ENCODE peak calls at places on chromosomes 2 and 18, in five cellular contexts. One of them, this sample, is unnamed.

GRCh38 chr18:59357928-59358327 is 1.1 kb downstream of the LMAN1 start:
- DNase-seq in HepG2: peak; percentile 47
- DNase-seq in IMR-90: peak; percentile 92
- DNase-seq in K562: peak; percentile 61
- DNase-seq in GM12878: no peak
- DNase-seq in this sample: no peak

GRCh38 chr2:5538717-5539116 is 153.5 kb upstream of the SOX11 start:
- DNase-seq in K562: no peak
- DNase-seq in HepG2: no peak
- DNase-seq in GM12878: no peak
- DNase-seq in IMR-90: no peak
- DNase-seq in this sample: no peak

GRCh38 chr2:151720521-151720920 is 13.8 kb downstream of the NEB start:
- DNase-seq in GM12878: no peak
- DNase-seq in HepG2: no peak
- DNase-seq in K562: no peak
- DNase-seq in IMR-90: no peak
- DNase-seq in this sample: no peak

GRCh38 chr2:10205201-10205475 is 82.6 kb downstream of the RRM2 start:
- DNase-seq in IMR-90: no peak
- DNase-seq in K562: no peak
- DNase-seq in GM12878: no peak
- DNase-seq in HepG2: no peak
- DNase-seq in this sample: no peak

GRCh38 chr2:84970266-84970955 is 550 bp upstream of the KCMF1 start:
- DNase-seq in IMR-90: peak; percentile 36
- DNase-seq in GM12878: no peak
- DNase-seq in HepG2: no peak
- DNase-seq in K562: peak; percentile 62
- DNase-seq in this sample: peak; percentile 70

GRCh38 chr2:198905881-198906612 is 551.7 kb downstream of the SATB2 start:
- DNase-seq in K562: no peak
- DNase-seq in IMR-90: no peak
- DNase-seq in GM12878: peak; percentile 45
- DNase-seq in HepG2: no peak
- DNase-seq in this sample: no peak

GRCh38 chr2:26224095-26224494 is 20.3 kb downstream of the HADHA start:
- DNase-seq in IMR-90: no peak
- DNase-seq in GM12878: no peak
- DNase-seq in HepG2: no peak
- DNase-seq in K562: no peak
- DNase-seq in this sample: no peak

GRCh38 chr18:2223394-2223793 is 347.9 kb downstream of the METTL4 start:
- DNase-seq in K562: no peak
- DNase-seq in IMR-90: no peak
- DNase-seq in HepG2: no peak
- DNase-seq in GM12878: no peak
- DNase-seq in this sample: no peak

GRCh38 chr2:216665717-216666116 is 29.6 kb downstream of the IGFBP5 start:
- DNase-seq in GM12878: no peak
- DNase-seq in HepG2: peak; percentile 50
- DNase-seq in K562: no peak
- DNase-seq in IMR-90: no peak
- DNase-seq in this sample: no peak

GRCh38 chr18:57434177-57434535 is 1.0 kb upstream of the ONECUT2 start:
- DNase-seq in HepG2: no peak
- DNase-seq in K562: no peak
- DNase-seq in GM12878: no peak
- DNase-seq in IMR-90: no peak
- DNase-seq in this sample: no peak

GRCh38 chr2:75002007-75002406 is 43.6 kb downstream of the POLE4 start:
- DNase-seq in K562: no peak
- DNase-seq in GM12878: no peak
- DNase-seq in HepG2: peak; percentile 28
- DNase-seq in IMR-90: peak; percentile 75
- DNase-seq in this sample: no peak

GRCh38 chr2:18262601-18263000 is 297.9 kb downstream of the RDH14 start:
- DNase-seq in K562: no peak
- DNase-seq in HepG2: no peak
- DNase-seq in GM12878: no peak
- DNase-seq in IMR-90: peak; percentile 45
- DNase-seq in this sample: no peak

GRCh38 chr18:8562065-8562464 is 47.2 kb upstream of the RAB12 start:
- DNase-seq in GM12878: no peak
- DNase-seq in K562: no peak
- DNase-seq in IMR-90: no peak
- DNase-seq in HepG2: no peak
- DNase-seq in this sample: no peak

GRCh38 chr2:7269244-7269643 is 352.0 kb downstream of the RNF144A start:
- DNase-seq in HepG2: no peak
- DNase-seq in K562: no peak
- DNase-seq in GM12878: no peak
- DNase-seq in IMR-90: no peak
- DNase-seq in this sample: no peak

GRCh38 chr18:79439201-79440023 is 43.7 kb downstream of the NFATC1 start:
- DNase-seq in GM12878: no peak
- DNase-seq in IMR-90: peak; percentile 6
- DNase-seq in HepG2: no peak
- DNase-seq in K562: peak; percentile 40
- DNase-seq in this sample: no peak

GRCh38 chr2:237122214-237122666 is 36.6 kb downstream of the COPS8 start:
- DNase-seq in GM12878: no peak
- DNase-seq in IMR-90: peak; percentile 87
- DNase-seq in K562: peak; percentile 41
- DNase-seq in HepG2: peak; percentile 54
- DNase-seq in this sample: peak; percentile 80

GRCh38 chr2:168661404-168661869 is 141.0 kb upstream of the NOSTRIN start:
- DNase-seq in IMR-90: no peak
- DNase-seq in GM12878: no peak
- DNase-seq in K562: no peak
- DNase-seq in HepG2: no peak
- DNase-seq in this sample: no peak

GRCh38 chr2:36360063-36360462 is 4.5 kb downstream of the CRIM1 start:
- DNase-seq in IMR-90: no peak
- DNase-seq in GM12878: no peak
- DNase-seq in HepG2: no peak
- DNase-seq in K562: no peak
- DNase-seq in this sample: no peak

GRCh38 chr2:28359222-28360065 is 33.2 kb upstream of the FOSL2 start:
- DNase-seq in IMR-90: peak; percentile 66
- DNase-seq in GM12878: peak; percentile 57
- DNase-seq in HepG2: peak; percentile 69
- DNase-seq in K562: peak; percentile 90
- DNase-seq in this sample: no peak

GRCh38 chr2:10398496-10398895 is 49.6 kb downstream of the ODC1 start:
- DNase-seq in K562: no peak
- DNase-seq in IMR-90: no peak
- DNase-seq in HepG2: no peak
- DNase-seq in GM12878: no peak
- DNase-seq in this sample: no peak

GRCh38 chr2:106575955-106576354 is 88.8 kb downstream of the CD8B2 start:
- DNase-seq in GM12878: no peak
- DNase-seq in HepG2: no peak
- DNase-seq in IMR-90: peak; percentile 56
- DNase-seq in K562: no peak
- DNase-seq in this sample: no peak

GRCh38 chr18:61949946-61950345 is 57.1 kb upstream of the RNF152 start:
- DNase-seq in K562: no peak
- DNase-seq in GM12878: no peak
- DNase-seq in HepG2: no peak
- DNase-seq in IMR-90: peak; percentile 74
- DNase-seq in this sample: no peak

GRCh38 chr2:162086904-162087303 is 12.9 kb upstream of the DPP4 start:
- DNase-seq in IMR-90: no peak
- DNase-seq in GM12878: no peak
- DNase-seq in HepG2: no peak
- DNase-seq in K562: no peak
- DNase-seq in this sample: no peak

GRCh38 chr2:177257471-177257870 is 7.1 kb downstream of the NFE2L2 start:
- DNase-seq in K562: peak; percentile 59
- DNase-seq in GM12878: no peak
- DNase-seq in IMR-90: no peak
- DNase-seq in HepG2: no peak
- DNase-seq in this sample: no peak

GRCh38 chr2:36356199-36356989 is 816 bp downstream of the CRIM1 start:
- DNase-seq in K562: no peak
- DNase-seq in HepG2: no peak
- DNase-seq in IMR-90: peak; percentile 34
- DNase-seq in GM12878: no peak
- DNase-seq in this sample: no peak

GRCh38 chr2:55887906-55888625 is 35.5 kb downstream of the EFEMP1 start:
- DNase-seq in K562: no peak
- DNase-seq in GM12878: no peak
- DNase-seq in IMR-90: peak; percentile 94
- DNase-seq in HepG2: no peak
- DNase-seq in this sample: peak; percentile 41

GRCh38 chr18:32321826-32322225 is 132.0 kb downstream of the MEP1B start:
- DNase-seq in IMR-90: no peak
- DNase-seq in GM12878: no peak
- DNase-seq in HepG2: no peak
- DNase-seq in K562: no peak
- DNase-seq in this sample: no peak

GRCh38 chr18:32315881-32316280 is 126.0 kb downstream of the MEP1B start:
- DNase-seq in HepG2: no peak
- DNase-seq in GM12878: no peak
- DNase-seq in K562: no peak
- DNase-seq in IMR-90: peak; percentile 74
- DNase-seq in this sample: no peak

GRCh38 chr18:32319084-32319483 is 129.2 kb downstream of the MEP1B start:
- DNase-seq in K562: no peak
- DNase-seq in IMR-90: no peak
- DNase-seq in HepG2: peak; percentile 53
- DNase-seq in GM12878: no peak
- DNase-seq in this sample: no peak

GRCh38 chr18:32317651-32318050 is 127.8 kb downstream of the MEP1B start:
- DNase-seq in HepG2: no peak
- DNase-seq in IMR-90: peak; percentile 57
- DNase-seq in K562: no peak
- DNase-seq in GM12878: no peak
- DNase-seq in this sample: no peak

DNA sequence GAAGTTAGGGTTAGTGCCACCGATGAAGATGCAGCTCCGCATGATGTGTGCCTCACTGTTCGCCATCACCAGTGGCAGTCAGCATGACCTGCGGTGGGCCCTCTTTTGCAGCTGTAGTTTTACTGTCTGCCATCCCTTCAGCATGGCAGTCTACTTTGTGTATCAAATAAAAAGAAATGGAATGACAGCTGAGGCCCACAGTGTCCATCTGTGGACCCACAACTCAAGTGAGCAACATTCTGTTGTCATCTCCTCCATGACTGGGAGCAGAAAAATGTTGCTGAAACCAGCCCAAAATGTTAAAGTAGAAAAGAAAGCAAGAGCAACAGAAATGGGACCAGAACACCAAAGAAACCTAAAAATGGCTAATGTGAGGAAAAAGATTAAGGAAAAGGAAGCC is 128.7 kb downstream of the MEP1B start:
- DNase-seq in HepG2: no peak
- DNase-seq in K562: no peak
- DNase-seq in IMR-90: no peak
- DNase-seq in GM12878: no peak
- DNase-seq in this sample: no peak
- TF ChIP-seq SMC3 in HepG2: no peak
- TF ChIP-seq SMC3 in K562: no peak
- TF ChIP-seq SMC3 in IMR-90: no peak
- TF ChIP-seq SMC3 in GM12878: no peak
- TF ChIP-seq SMC3 in this sample: no peak

DNA sequence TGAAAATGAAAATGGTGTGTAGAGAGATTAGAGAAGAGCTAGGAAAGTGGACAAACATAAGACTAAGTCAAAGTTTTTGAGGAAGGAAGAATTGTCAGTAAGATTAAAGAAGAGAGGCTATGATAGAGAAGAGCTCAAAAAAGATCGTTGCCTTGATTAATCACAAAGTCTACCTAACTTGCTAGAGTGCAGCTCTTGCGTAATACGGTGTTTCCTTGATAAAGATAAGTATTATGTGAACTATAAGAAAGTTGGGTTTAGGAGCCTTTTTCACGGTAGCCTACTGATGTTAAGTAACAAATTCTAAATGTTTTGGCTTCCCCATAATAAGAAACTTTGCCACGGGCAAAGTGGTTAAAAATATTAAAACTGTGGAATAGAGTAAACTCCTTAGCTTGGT is 226.4 kb upstream of the NRXN1 start:
- DNase-seq in HepG2: no peak
- DNase-seq in GM12878: no peak
- DNase-seq in K562: no peak
- DNase-seq in IMR-90: no peak
- DNase-seq in this sample: no peak
- TF ChIP-seq RAD21 in HepG2: no peak
- TF ChIP-seq RAD21 in GM12878: no peak
- TF ChIP-seq RAD21 in K562: no peak
- TF ChIP-seq RAD21 in IMR-90: no peak
- TF ChIP-seq RAD21 in this sample: no peak

GRCh38 chr2:64698068-64698645 is 44.4 kb upstream of the SERTAD2 start:
- DNase-seq in IMR-90: no peak
- DNase-seq in HepG2: no peak
- DNase-seq in GM12878: no peak
- DNase-seq in K562: no peak
- DNase-seq in this sample: no peak

GRCh38 chr2:64696631-64697030 is 42.9 kb upstream of the SERTAD2 start:
- DNase-seq in HepG2: no peak
- DNase-seq in IMR-90: no peak
- DNase-seq in K562: no peak
- DNase-seq in GM12878: no peak
- DNase-seq in this sample: no peak

GRCh38 chr2:64697286-64698023 is 43.7 kb upstream of the SERTAD2 start:
- DNase-seq in HepG2: no peak
- DNase-seq in IMR-90: peak; percentile 50
- DNase-seq in GM12878: no peak
- DNase-seq in K562: no peak
- DNase-seq in this sample: no peak

GRCh38 chr2:64698668-64699444 is 45.1 kb upstream of the SERTAD2 start:
- DNase-seq in K562: no peak
- DNase-seq in GM12878: peak; percentile 83
- DNase-seq in HepG2: peak; percentile 72
- DNase-seq in IMR-90: peak; percentile 94
- DNase-seq in this sample: peak; percentile 70

GRCh38 chr2:64695656-64696310 is 42.1 kb upstream of the SERTAD2 start:
- DNase-seq in HepG2: no peak
- DNase-seq in GM12878: no peak
- DNase-seq in IMR-90: peak; percentile 16
- DNase-seq in K562: no peak
- DNase-seq in this sample: no peak
- TF ChIP-seq SMC3 in HepG2: no peak
- TF ChIP-seq SMC3 in GM12878: no peak
- TF ChIP-seq SMC3 in IMR-90: no peak
- TF ChIP-seq SMC3 in K562: no peak
- TF ChIP-seq SMC3 in this sample: no peak

DNA sequence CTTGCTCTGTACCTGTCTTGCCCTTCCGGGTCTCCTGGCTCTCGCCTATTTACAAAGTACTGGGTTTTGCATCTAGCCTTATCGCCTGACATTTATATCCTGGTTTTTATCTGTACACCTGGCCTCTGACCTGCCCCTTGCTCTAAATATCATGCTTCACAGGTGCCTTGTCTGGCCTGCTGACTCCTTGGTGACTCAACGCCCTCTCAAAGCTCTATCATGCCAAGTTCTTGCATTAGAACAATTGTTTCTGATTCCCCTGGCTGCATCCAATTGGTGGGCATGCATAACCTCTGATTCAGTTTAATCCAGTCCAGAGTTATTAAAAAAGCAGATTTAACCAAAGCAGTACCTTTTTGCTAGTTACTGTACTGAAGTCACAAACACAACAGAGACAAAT is 113.9 kb upstream of the CCDC68 start:
- DNase-seq in K562: no peak
- DNase-seq in IMR-90: no peak
- DNase-seq in GM12878: no peak
- DNase-seq in HepG2: no peak
- DNase-seq in this sample: no peak
- TF ChIP-seq RAD21 in K562: no peak
- TF ChIP-seq RAD21 in IMR-90: no peak
- TF ChIP-seq RAD21 in GM12878: no peak
- TF ChIP-seq RAD21 in HepG2: no peak
- TF ChIP-seq RAD21 in this sample: no peak